ENCODE peak calls at places on chromosomes 6 and 20, in five cellular contexts. G is ovary, B is heart left ventricle, U is lower leg skin, X is NB4. Q is an unnamed sample.

GRCh38 chr6:159758031-159759001 is 3.5 kb upstream of the ACAT2 start:
- DNase-seq in G (no peak), B (no peak), U (no peak), X (no peak), Q (no peak)

GRCh38 chr6:78526432-78526831 is 340.9 kb upstream of the IRAK1BP1 start:
- DNase-seq in G (no peak), B (no peak), U (no peak), X (no peak), Q (no peak)

GRCh38 chr20:48716086-48716485 is 111.7 kb downstream of the PREX1 start:
- DNase-seq in G (no peak), B (no peak), U (no peak), X (no peak), Q (no peak)

GRCh38 chr20:5510446-5510845 is 193.7 kb upstream of the PROKR2 start:
- DNase-seq in G (no peak), B (no peak), U (no peak), X (peak; percentile 26), Q (no peak)

GRCh38 chr20:58256842-58257241 is 28.4 kb upstream of the ANKRD60 start:
- DNase-seq in G (no peak), B (no peak), U (no peak), X (peak; percentile 54), Q (no peak)

GRCh38 chr6:217048-217659 is 75.1 kb upstream of the DUSP22 start:
- DNase-seq in G (no peak), B (no peak), U (no peak), X (peak; percentile 57), Q (no peak)

GRCh38 chr20:31540406-31540805 is 26.2 kb downstream of the HM13 start:
- DNase-seq in G (no peak), B (no peak), U (no peak), X (no peak), Q (no peak)

GRCh38 chr6:159693128-159693893 is at the start of gene SOD2:
- DNase-seq in G (peak; percentile 87), B (peak; percentile 92), U (peak; percentile 79), X (peak; percentile 96), Q (peak; percentile 82)

GRCh38 chr20:31607640-31608255 is 2.7 kb downstream of the ID1 start:
- DNase-seq in G (no peak), B (no peak), U (no peak), X (no peak), Q (no peak)

DNA sequence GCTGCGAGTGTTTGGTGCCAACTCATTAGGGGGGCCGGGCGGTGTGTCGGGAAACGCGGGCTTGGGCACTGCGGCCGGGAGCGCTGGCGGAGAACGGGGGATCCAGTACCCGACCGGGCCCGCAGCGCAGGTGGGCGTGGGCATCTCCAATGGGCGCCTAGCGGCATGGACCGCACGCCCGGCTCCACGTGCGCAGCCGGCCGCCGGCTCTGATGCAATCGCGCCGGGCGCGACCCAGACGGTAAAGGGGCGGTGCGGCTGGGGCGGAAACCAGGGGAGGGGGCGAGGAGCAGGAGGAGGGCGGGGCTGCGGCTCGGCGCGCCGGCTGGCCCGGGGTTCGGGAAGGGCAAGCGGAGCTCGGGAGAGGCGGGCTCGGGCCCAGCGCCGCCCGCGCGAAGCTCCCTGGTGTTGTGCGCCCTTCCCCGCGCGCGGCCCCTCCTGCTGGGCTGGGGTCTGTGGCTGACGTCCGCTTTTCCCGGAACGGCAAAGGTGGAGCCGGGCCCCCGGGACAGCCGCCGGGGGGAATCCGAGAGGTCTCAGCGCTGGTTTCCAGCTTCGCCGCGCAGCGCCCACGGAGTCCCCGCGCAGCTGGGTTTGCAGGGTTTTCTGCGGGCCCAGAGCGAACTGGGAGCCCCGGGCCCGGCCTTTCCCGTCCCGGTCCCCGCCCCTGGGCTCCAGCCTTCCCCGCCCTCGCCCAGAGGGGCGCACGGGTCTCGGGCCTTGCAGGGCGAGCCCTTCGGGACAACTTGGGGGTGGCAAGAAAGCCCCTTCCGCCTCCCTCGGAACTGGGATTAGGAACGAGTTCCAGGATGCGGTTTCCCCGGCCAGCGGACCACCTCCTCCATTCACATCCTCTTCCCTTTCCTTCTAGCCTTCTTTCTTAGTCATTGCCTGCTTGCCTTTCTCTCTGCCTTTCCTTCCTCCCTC is 908 bp downstream of the MTHFD1L start:
- DNase-seq in G (peak; percentile 93), B (peak; percentile 84), U (peak; percentile 45), X (peak; percentile 94), Q (peak; percentile 91)
- TF ChIP-seq POLR2A in G (peak; percentile 78), B (no peak), U (no peak), X (peak; percentile 44), Q (peak; percentile 48)

GRCh38 chr6:106974337-106974998 is at the start of gene CD24:
- DNase-seq in G (peak; percentile 13), B (no peak), U (no peak), X (peak; percentile 18), Q (no peak)
- TF ChIP-seq POLR2A in G (no peak), B (no peak), U (no peak), X (no peak), Q (no peak)

GRCh38 chr20:8225658-8226057 is 93.6 kb downstream of the PLCB1 start:
- DNase-seq in G (no peak), B (no peak), U (no peak), X (no peak), Q (no peak)

GRCh38 chr20:8226106-8226505 is 94.0 kb downstream of the PLCB1 start:
- DNase-seq in G (no peak), B (no peak), U (no peak), X (no peak), Q (no peak)

GRCh38 chr20:8229090-8229489 is 97.0 kb downstream of the PLCB1 start:
- DNase-seq in G (no peak), B (no peak), U (no peak), X (no peak), Q (no peak)

GRCh38 chr20:8227293-8227692 is 95.2 kb downstream of the PLCB1 start:
- DNase-seq in G (no peak), B (no peak), U (no peak), X (no peak), Q (no peak)

DNA sequence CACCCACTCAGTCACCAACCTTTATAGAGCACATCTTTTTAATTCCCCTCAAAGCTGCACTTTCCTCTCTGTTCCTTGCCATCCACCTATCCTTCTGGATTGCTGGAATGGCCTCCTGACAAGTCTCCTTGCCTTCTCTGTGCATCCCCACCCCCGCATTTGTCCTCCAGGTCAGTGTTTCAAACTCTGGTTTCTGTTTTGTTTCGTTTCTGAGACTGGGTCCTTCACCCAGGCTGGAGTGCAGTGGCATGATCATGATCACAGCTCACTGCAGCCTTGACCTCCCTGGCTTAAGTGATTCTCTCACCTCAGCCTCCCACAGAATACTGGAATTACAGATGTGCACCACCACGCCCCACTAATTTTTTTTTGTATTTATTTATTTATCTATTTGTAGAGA is 96.2 kb downstream of the PLCB1 start:
- DNase-seq in G (no peak), B (no peak), U (no peak), X (no peak), Q (no peak)
- TF ChIP-seq POLR2A in G (no peak), B (no peak), U (no peak), X (no peak), Q (no peak)

DNA sequence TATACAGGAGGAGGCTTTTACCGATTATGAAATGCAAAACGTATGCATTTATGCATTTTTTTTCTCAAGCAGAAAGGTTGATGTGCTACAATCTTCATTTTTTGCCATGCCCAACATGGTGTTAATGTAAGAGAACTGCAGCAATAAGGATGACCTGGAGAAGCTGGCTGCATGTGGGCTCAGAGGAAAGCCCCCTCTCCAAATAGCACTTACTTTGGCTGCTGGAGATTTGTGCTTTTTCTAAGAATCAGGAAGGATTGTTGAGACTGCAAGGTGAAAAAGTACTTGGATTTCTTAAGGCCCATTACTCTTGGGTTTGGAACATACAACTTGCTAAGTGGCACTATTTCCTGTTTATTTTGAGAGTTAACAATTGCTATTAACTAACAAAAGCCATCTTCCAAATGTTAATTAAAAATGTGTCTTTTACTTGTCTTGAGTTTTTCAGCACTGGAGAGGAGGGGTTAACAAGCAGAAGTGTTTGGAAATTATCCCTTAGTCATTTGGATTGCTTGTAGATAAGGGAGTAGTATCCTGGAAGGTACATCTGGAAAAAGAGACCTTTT is 5.6 kb downstream of the SOX4 start:
- DNase-seq in G (no peak), B (no peak), U (no peak), X (no peak), Q (no peak)
- TF ChIP-seq POLR2A in G (no peak), B (no peak), U (no peak), X (no peak), Q (no peak)

GRCh38 chr6:31400467-31401289 is 2.7 kb upstream of the MICA start:
- DNase-seq in G (peak; percentile 81), B (peak; percentile 88), U (peak; percentile 81), X (peak; percentile 92), Q (no peak)
- TF ChIP-seq POLR2A in G (peak; percentile 37), B (no peak), U (peak; percentile 26), X (peak; percentile 53), Q (peak; percentile 77)